ENCODE peak calls at places on chromosome 1, in four cellular contexts. T is A549, S is GM12891, J is body of pancreas. G is an unnamed sample.
A peak's percentile ranks its signal among the peaks of the same experiment; 100 is the strongest.

GRCh38 chr1:81439046-81439823 is 361.5 kb upstream of the ADGRL2 start:
- DNase-seq in S (no peak), T (no peak), J (no peak), G (no peak)

GRCh38 chr1:158095737-158096335 is 84.9 kb upstream of the CD1D start:
- DNase-seq in J (peak; percentile 19), T (peak; percentile 60), S (peak; percentile 61), G (peak; percentile 50)

GRCh38 chr1:6142036-6142621 is 38.0 kb downstream of the CHD5 start:
- DNase-seq in J (no peak), T (no peak), S (no peak), G (no peak)

GRCh38 chr1:65310078-65310587 is 790 bp downstream of the DNAJC6 start:
- DNase-seq in S (no peak), T (no peak), J (no peak), G (peak; percentile 7)

GRCh38 chr1:240242601-240243144 is 151.0 kb downstream of the FMN2 start:
- DNase-seq in T (no peak), S (no peak), J (no peak), G (no peak)

GRCh38 chr1:17167783-17168479 is 37.0 kb upstream of the PADI1 start:
- DNase-seq in J (no peak), S (no peak), T (peak; percentile 54), G (peak; percentile 67)

GRCh38 chr1:201214461-201214860 is 23.8 kb downstream of the IGFN1 start:
- DNase-seq in T (peak; percentile 33), J (no peak), S (no peak), G (no peak)

GRCh38 chr1:216281757-216282156 is 141.5 kb downstream of the USH2A start:
- DNase-seq in S (no peak), J (no peak), T (no peak), G (no peak)

GRCh38 chr1:204077979-204078696 is 5.2 kb downstream of the SOX13 start:
- DNase-seq in T (no peak), J (no peak), S (no peak), G (no peak)

DNA sequence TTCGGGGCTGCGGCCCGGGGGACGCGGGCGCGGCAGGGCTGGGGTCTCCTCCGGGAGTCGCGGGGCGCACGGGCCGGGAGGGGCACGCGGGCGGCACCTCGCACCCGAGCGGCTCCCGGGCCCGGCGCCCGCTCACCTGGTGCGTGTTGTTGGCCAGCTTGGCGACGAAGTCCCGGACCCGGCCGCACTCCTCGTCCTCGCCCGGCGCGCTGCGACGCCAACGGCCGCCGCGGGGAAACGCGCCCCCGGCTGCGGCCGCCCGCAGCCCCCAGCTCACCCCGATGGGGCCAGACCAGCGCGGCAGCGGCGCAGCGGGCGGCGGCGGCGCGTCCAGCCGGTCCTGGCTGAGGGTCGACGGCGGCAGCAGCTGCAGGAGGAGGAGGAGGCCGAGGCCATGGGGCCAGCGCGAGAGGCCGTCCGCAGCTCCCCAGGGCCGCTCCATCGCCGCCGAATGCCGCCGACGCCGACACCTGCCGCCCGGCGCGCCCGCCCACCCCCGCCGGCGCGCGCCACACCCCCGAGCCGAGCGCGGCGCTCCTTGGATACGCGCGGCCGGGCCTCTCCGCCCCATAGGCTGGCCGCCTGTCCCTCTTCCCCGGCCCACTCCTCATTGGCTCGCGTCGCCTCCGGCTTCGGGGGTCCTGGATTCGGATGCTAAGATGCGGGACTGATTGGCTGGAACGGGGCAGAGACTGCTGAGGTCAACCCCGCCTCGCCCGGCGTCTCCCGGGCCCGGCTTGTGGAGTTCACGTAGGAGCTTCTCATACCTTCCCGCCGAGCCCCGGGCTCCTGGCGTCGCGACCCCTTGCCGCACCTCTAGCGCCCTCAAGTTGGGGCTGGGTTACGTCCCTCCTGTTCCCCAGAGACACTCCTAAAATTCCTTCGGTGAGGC is at the start of gene SORT1:
- DNase-seq in T (peak; percentile 53), J (peak; percentile 77), S (peak; percentile 46), G (peak; percentile 86)
- TF ChIP-seq POLR2A in T (peak; percentile 37), J (no peak), S (no peak), G (peak; percentile 69)

DNA sequence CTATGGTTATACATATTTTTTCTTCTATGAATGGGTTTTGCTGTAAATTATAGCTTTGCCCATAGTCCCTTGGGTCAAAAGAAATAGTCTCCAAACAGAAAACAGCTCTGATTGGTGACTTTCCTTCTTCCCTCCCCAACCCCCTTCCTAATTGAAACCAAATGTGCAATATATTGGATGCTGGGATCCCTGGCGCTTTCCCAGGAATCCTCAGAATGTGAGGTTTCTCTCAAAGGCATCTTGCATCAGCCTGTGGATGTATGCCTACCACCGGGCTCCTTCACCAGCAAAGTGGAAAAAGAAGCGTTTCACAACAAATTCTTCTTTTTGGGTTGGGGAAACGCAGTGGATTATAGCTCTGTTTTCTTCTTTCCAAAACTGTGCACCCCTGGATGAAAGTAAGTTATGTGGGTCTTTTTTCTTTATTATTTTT is at the start of gene DDR2:
- DNase-seq in T (no peak), S (no peak), J (peak; percentile 24), G (no peak)
- TF ChIP-seq POLR2A in T (no peak), S (no peak), J (no peak), G (peak; percentile 30)

GRCh38 chr1:179816196-179816960 is 61.2 kb downstream of the TOR1AIP2 start:
- DNase-seq in S (no peak), T (no peak), J (no peak), G (no peak)
- TF ChIP-seq POLR2A in S (no peak), T (no peak), J (no peak), G (no peak)

GRCh38 chr1:95534985-95535384 is 301.0 kb downstream of the RWDD3 start:
- DNase-seq in S (no peak), J (peak; percentile 81), T (no peak), G (no peak)
- TF ChIP-seq POLR2A in S (no peak), J (peak; percentile 20), T (no peak), G (no peak)

GRCh38 chr1:235972316-235973090 is 92.4 kb downstream of the NID1 start:
- DNase-seq in T (no peak), S (no peak), J (no peak), G (no peak)

GRCh38 chr1:235971020-235971419 is 93.9 kb downstream of the NID1 start:
- DNase-seq in S (no peak), J (no peak), T (no peak), G (no peak)

GRCh38 chr1:235968837-235969236 is 96.1 kb downstream of the NID1 start:
- DNase-seq in S (no peak), T (no peak), J (no peak), G (no peak)

GRCh38 chr1:235974616-235975015 is 90.3 kb downstream of the NID1 start:
- DNase-seq in J (no peak), T (no peak), S (no peak), G (no peak)

DNA sequence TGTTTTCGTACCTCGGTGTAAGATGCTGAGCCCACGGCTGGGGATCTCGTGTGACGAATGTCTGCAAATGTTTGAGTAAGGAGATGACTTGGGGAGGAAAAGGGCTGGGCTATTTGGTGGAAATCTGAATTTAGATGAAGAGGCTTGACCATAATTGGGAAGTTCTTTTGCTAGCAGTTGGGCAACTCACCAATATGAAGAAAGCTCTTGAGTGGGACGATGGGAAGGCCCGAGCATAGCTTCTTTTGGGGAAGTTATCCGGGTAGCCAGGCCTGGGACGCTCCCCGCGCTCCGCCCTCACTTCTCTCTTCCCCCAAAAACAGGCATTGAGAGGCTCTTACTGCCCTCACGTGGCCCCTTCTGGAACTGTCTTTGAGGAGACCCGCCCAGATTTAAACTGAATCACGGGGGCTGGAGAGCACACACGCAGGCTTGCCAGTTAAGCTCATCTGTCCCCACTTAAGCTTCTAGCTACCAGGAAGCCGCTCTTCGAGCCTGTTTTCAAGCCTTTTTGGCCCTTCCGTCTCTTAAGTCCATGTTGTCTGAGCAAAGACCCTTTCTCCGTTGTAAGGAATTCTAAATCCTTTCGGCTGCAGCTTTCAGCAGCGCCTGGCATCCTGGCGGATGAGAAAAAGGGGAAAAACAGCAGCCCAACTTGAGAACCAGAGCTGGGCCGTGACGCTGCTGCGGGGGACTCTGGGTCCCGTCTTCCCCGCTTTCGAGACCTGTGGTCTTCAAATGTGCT is 93.1 kb downstream of the NID1 start:
- DNase-seq in T (peak; percentile 88), J (peak; percentile 74), S (peak; percentile 66), G (peak; percentile 59)
- TF ChIP-seq POLR2A in T (no peak), J (peak; percentile 29), S (peak; percentile 79), G (peak; percentile 36)

GRCh38 chr1:247211339-247211738 is 39.5 kb upstream of the ZNF124 start:
- DNase-seq in T (no peak), J (no peak), S (no peak), G (no peak)

GRCh38 chr1:247212012-247212411 is 40.2 kb upstream of the ZNF124 start:
- DNase-seq in J (no peak), T (no peak), S (peak; percentile 13), G (no peak)

GRCh38 chr1:247209306-247209900 is 37.6 kb upstream of the ZNF124 start:
- DNase-seq in S (no peak), T (no peak), J (no peak), G (no peak)

GRCh38 chr1:247210062-247210385 is 38.2 kb upstream of the ZNF124 start:
- DNase-seq in J (no peak), T (peak; percentile 6), S (no peak), G (no peak)

DNA sequence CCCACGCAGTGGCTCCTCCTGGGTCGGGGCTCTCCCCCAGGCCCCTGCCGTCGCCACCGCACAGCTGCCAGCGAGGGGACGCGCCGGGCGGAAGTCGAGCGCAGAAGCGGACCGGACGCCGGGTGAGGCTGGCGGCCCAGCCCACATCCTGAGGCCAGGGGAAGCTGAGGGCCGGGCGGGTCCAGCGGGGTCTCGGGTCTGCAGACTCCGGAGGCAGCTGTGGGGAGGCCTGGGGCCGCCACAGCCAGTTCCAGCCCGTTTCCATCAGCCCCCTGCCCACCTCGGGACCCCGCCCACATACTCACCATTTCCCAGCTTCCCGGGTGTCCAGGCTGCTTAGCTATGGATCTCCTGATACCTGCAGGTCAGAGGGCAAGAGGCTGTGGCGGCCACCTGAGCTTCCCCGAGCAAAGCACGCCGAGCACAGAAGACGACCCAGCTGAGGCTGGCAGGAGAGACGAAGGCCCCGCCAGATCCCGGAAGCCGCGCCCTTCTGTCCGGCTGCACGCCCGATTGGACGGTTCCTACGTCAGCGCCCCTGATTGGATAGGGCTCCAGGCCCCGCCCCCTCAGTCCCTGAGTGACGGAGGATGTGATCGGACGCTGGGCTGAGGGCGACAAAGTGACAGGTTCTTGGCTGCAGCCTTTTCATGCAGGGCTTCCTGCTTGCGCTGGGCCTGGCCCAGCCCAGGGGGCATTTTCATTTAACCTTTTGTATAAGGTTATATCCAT is 38.7 kb upstream of the ZNF124 start:
- DNase-seq in J (peak; percentile 99), S (peak; percentile 82), T (peak; percentile 92), G (peak; percentile 83)
- TF ChIP-seq POLR2A in J (peak; percentile 94), S (peak; percentile 73), T (peak; percentile 64), G (peak; percentile 78)

GRCh38 chr1:89175601-89176256 is at the start of gene GBP7:
- DNase-seq in S (no peak), J (no peak), T (no peak), G (no peak)
- TF ChIP-seq POLR2A in S (no peak), J (no peak), T (no peak), G (no peak)